ENCODE peak calls at places on chromosomes 5 and 9, in seven cellular contexts. W is CD8-positive, alpha-beta memory T cell; V is AG10803; R is A549; D is IMR-90; L is AG04450; S is psoas muscle. M is an unnamed sample.
A peak's percentile ranks its signal among the peaks of the same experiment; 100 is the strongest.

GRCh38 chr9:13941686-13942085 is 372.3 kb downstream of the NFIB start:
- DNase-seq in W (no peak), V (peak; percentile 40), R (no peak), D (peak; percentile 6), L (no peak), S (no peak), M (no peak)

GRCh38 chr5:130110333-130110732 is 206.1 kb downstream of the CHSY3 start:
- DNase-seq in W (no peak), V (no peak), R (no peak), D (no peak), L (no peak), S (no peak), M (no peak)

GRCh38 chr5:120366047-120366446 is 98.1 kb upstream of the PRR16 start:
- DNase-seq in W (no peak), V (no peak), R (no peak), D (peak; percentile 72), L (peak; percentile 24), S (no peak), M (no peak)

GRCh38 chr9:35085078-35085477 is 5.3 kb upstream of the FANCG start:
- DNase-seq in W (no peak), V (peak; percentile 35), R (no peak), D (no peak), L (no peak), S (no peak), M (no peak)

GRCh38 chr9:76049341-76049740 is 158.9 kb downstream of the PCSK5 start:
- DNase-seq in W (no peak), V (no peak), R (no peak), D (no peak), L (no peak), S (no peak), M (no peak)

GRCh38 chr9:114908796-114909448 is 21.5 kb downstream of the TNFSF8 start:
- DNase-seq in W (no peak), V (no peak), R (peak; percentile 58), D (peak; percentile 63), L (no peak), S (no peak), M (no peak)

GRCh38 chr9:92147030-92147853 is 32.0 kb upstream of the SPTLC1 start:
- DNase-seq in W (no peak), V (peak; percentile 91), R (peak; percentile 85), D (peak; percentile 94), L (peak; percentile 85), S (peak; percentile 65), M (peak; percentile 95)

GRCh38 chr9:19102631-19103345 is at the start of gene HAUS6:
- DNase-seq in W (peak; percentile 98), V (peak; percentile 97), R (peak; percentile 97), D (peak; percentile 96), L (peak; percentile 89), S (peak; percentile 97), M (peak; percentile 95)

GRCh38 chr9:99004717-99005460 is 61.2 kb downstream of the COL15A1 start:
- DNase-seq in W (no peak), V (no peak), R (no peak), D (no peak), L (no peak), S (no peak), M (no peak)

GRCh38 chr5:181221105-181221791 is 1.8 kb upstream of the TRIM41 start:
- DNase-seq in W (peak; percentile 86), V (no peak), R (no peak), D (no peak), L (no peak), S (no peak), M (no peak)

GRCh38 chr5:133797167-133797566 is 171.3 kb downstream of the C5orf15 start:
- DNase-seq in W (no peak), V (no peak), R (no peak), D (no peak), L (no peak), S (no peak), M (no peak)

GRCh38 chr5:10582512-10582897 is 18.6 kb downstream of the ANKRD33B start:
- DNase-seq in W (no peak), V (no peak), R (no peak), D (no peak), L (no peak), S (no peak), M (no peak)

GRCh38 chr9:130927995-130928900 is 10.8 kb downstream of the FIBCD1 start:
- DNase-seq in W (no peak), V (no peak), R (peak; percentile 81), D (peak; percentile 72), L (no peak), S (no peak), M (peak; percentile 86)

GRCh38 chr5:77972545-77973252 is 196.6 kb upstream of the TBCA start:
- DNase-seq in W (no peak), V (no peak), R (no peak), D (no peak), L (no peak), S (no peak), M (no peak)
- H3K4me3 ChIP-seq in W (peak overlapping the region; percentile 5), V (peak overlapping the region; percentile 33), R (no peak overlapping the region), D (peak overlapping the region; percentile 20), L (peak overlapping the region; percentile 48), S (peak overlapping the region; percentile 49), M (no peak overlapping the region)

GRCh38 chr9:88949961-88950340 is 41.3 kb upstream of the S1PR3 start:
- DNase-seq in W (no peak), V (no peak), R (peak; percentile 57), D (peak; percentile 33), L (no peak), S (no peak), M (no peak)

GRCh38 chr9:88949425-88949824 is 41.8 kb upstream of the S1PR3 start:
- DNase-seq in W (no peak), V (no peak), R (peak; percentile 26), D (peak; percentile 52), L (no peak), S (no peak), M (peak; percentile 9)

GRCh38 chr9:88951143-88951542 is 40.1 kb upstream of the S1PR3 start:
- DNase-seq in W (no peak), V (no peak), R (no peak), D (no peak), L (no peak), S (no peak), M (no peak)

GRCh38 chr9:88952086-88952615 is 39.1 kb upstream of the S1PR3 start:
- DNase-seq in W (no peak), V (no peak), R (no peak), D (no peak), L (no peak), S (no peak), M (no peak)

DNA sequence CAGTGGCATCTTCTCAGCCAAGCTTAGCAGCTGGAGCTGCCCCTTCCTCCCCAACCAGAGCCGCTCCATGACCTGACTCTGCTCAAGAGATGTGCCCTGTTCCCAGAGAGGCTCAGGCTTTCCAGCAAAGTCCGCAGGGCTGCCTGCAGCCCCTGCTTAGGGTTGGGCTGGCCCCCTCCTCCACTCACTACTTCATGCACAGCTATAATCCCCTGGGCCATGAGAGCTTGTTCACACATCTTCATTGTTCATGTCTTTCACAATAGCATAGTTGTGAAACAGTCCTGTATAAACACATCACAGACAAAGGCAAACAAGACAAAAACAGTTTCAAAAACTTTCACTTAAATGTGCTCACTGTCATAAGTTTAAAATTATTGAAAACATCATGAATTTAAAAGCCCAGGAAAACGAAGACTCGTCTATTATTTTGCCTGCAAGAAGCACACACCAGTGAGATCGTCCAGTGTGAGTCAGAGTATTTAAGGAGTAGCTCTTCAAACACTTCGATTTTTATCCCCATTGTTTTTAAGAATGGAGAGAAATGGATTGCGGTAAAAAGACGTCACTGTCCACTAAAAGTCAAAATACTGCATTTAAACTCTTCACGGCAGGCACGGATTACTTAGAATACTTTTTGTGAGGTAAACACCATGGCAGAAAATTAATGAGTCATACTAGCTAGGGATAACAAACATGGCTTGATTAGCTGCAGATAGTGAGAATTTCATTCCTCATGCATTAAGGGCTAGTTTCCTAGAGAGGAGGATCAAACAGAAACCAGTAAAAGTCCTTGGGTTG is 40.7 kb upstream of the S1PR3 start:
- DNase-seq in W (no peak), V (peak; percentile 58), R (peak; percentile 67), D (peak; percentile 84), L (no peak), S (no peak), M (no peak)
- H3K4me3 ChIP-seq in W (no peak overlapping the region), V (no peak overlapping the region), R (peak overlapping the region; percentile 3), D (no peak overlapping the region), L (peak overlapping the region; percentile 3), S (no peak overlapping the region), M (no peak overlapping the region)

GRCh38 chr9:125888220-125888619 is 141.0 kb downstream of the PBX3 start:
- DNase-seq in W (no peak), V (peak; percentile 58), R (no peak), D (peak; percentile 56), L (peak; percentile 13), S (no peak), M (peak; percentile 68)

GRCh38 chr9:125889524-125890473 is 142.6 kb downstream of the PBX3 start:
- DNase-seq in W (peak; percentile 50), V (peak; percentile 80), R (peak; percentile 11), D (peak; percentile 52), L (no peak), S (peak; percentile 25), M (peak; percentile 46)

GRCh38 chr9:125886365-125886764 is 139.2 kb downstream of the PBX3 start:
- DNase-seq in W (no peak), V (no peak), R (no peak), D (no peak), L (no peak), S (no peak), M (peak; percentile 24)

GRCh38 chr9:125890793-125891192 is 143.6 kb downstream of the PBX3 start:
- DNase-seq in W (no peak), V (no peak), R (no peak), D (no peak), L (no peak), S (no peak), M (no peak)

DNA sequence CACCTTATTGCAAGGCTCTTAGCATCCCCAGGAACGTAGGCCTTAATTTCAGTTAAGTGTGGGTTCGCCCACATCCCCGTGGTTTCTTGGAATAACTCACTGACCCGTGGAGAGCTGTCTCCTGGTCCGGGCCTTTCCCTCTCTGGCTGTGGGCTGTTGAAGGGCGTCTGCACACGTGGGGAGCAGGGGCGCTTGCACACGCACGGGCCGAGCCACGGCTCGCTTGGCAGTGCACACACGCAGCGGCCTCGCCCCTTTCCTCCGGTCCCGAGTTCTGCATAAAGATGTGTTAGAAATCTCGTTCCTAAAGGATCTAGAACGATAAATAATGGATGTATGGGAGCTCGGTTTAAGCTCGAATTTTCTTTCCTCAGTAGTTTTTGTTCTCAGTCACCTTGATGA is 141.9 kb downstream of the PBX3 start:
- DNase-seq in W (no peak), V (peak; percentile 13), R (no peak), D (peak; percentile 3), L (no peak), S (peak; percentile 18), M (peak; percentile 29)
- H3K4me3 ChIP-seq in W (peak overlapping the region; percentile 57), V (peak overlapping the region; percentile 64), R (peak overlapping the region; percentile 58), D (peak overlapping the region; percentile 94), L (peak overlapping the region; percentile 65), S (peak overlapping the region; percentile 64), M (peak overlapping the region; percentile 66)

DNA sequence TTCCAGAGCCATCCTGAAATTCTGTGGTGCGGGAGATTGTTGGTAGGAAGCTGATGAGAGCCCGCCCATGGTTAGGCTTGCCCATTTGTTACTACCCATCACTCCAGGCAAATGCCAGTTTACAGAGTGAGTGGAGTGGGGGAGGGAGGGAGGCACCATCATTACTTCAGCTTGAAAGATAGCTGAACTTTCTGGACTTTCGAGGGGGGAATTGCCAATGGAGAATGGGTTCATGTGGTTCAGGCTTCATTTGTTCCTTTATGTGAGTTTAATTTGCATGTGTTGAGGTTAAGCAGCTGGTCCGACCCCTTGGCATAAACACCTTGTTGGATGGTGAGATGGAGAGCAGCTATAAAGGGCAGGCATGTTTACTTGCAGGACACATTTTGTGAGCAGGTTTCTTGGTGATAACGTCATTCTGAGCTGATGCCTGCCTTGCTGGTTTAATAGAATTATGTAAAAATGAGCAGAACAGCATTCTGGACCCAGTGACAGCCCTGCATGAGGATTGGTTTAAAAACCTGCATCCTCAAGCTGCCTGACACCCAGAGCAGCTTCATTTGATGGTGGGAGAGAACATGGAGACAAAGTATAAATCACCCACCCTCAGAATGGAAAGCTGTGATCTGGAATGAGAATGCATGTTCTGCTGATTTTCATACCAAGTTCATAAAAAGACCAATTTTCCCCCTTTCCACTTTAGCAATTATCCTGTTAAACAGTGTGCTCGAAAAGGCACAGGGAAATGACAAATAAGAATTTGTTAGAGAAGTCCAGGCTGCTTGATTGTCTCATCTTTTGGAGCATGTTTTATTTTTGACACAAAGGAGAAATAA is 106.3 kb downstream of the TRIO start:
- DNase-seq in W (no peak), V (no peak), R (no peak), D (no peak), L (no peak), S (no peak), M (no peak)
- H3K4me3 ChIP-seq in W (no peak overlapping the region), V (no peak overlapping the region), R (no peak overlapping the region), D (no peak overlapping the region), L (no peak overlapping the region), S (no peak overlapping the region), M (no peak overlapping the region)